ENCODE peak calls at places on chromosomes 7 and 10, in four cellular contexts. F is HFFc6, B is HTR-8/SVneo, Y is NCI-H1092 treated with DMSO at 0.1 percent for 48 hours. Q is an unnamed sample.

GRCh38 chr10:132470306-132471124 is 67.1 kb upstream of the INPP5A start:
- DNase-seq in F (no peak), B (no peak), Y (no peak), Q (no peak)

GRCh38 chr10:124346831-124347230 is 71.9 kb downstream of the OAT start:
- DNase-seq in F (no peak), B (no peak), Y (no peak), Q (no peak)

GRCh38 chr10:114749545-114749944 is 72.0 kb upstream of the FHIP2A start:
- DNase-seq in F (no peak), B (no peak), Y (no peak), Q (no peak)

GRCh38 chr7:29288534-29289091 is 94.0 kb downstream of the CHN2 start:
- DNase-seq in F (no peak), B (no peak), Y (peak), Q (no peak)

GRCh38 chr7:139776486-139777303 is 1.1 kb downstream of the HIPK2 start:
- DNase-seq in F (peak), B (peak), Y (peak), Q (peak)

GRCh38 chr7:80921130-80921529 is 2.3 kb upstream of the SEMA3C start:
- DNase-seq in F (no peak), B (no peak), Y (no peak), Q (no peak)

GRCh38 chr7:45133352-45133751 is 21.9 kb upstream of the TBRG4 start:
- DNase-seq in F (no peak), B (no peak), Y (no peak), Q (no peak)

GRCh38 chr7:120981117-120981516 is 7.4 kb upstream of the CPED1 start:
- DNase-seq in F (no peak), B (no peak), Y (no peak), Q (no peak)

GRCh38 chr10:44968101-44968886 is 8.7 kb downstream of the RASSF4 start:
- DNase-seq in F (no peak), B (no peak), Y (no peak), Q (no peak)

GRCh38 chr10:7362451-7362850 is 48.4 kb downstream of the SFMBT2 start:
- DNase-seq in F (no peak), B (no peak), Y (no peak), Q (no peak)

GRCh38 chr10:35795131-35795819 is 153.2 kb upstream of the FZD8 start:
- DNase-seq in F (no peak), B (peak), Y (peak), Q (no peak)

GRCh38 chr10:119522747-119523426 is 19.6 kb downstream of the RGS10 start:
- DNase-seq in F (no peak), B (no peak), Y (no peak), Q (no peak)

GRCh38 chr10:18145652-18146051 is 5.4 kb downstream of the CACNB2 start:
- DNase-seq in F (no peak), B (no peak), Y (no peak), Q (no peak)

GRCh38 chr10:106473129-106473528 is 691.4 kb downstream of the SORCS1 start:
- DNase-seq in F (no peak), B (no peak), Y (no peak), Q (no peak)

GRCh38 chr7:140059288-140060242 is 3.2 kb downstream of the PARP12 start:
- DNase-seq in F (peak), B (peak), Y (peak), Q (no peak)

Q was measured in naive B cell.